ENCODE peak calls at places on chromosome 7, in ten cellular contexts. Y is tibial nerve, B is astrocyte of the hippocampus, V is ovary, F is BE2C, Q is lower lobe of right lung, L is EH, W is Peyer's patch, R is NCI-H345, H is AG04449. S is an unnamed sample.

GRCh38 chr7:82110146-82110823 is 333.3 kb downstream of the CACNA2D1 start:
- DNase-seq in Y (no peak), W (no peak), Q (no peak), V (no peak), B (no peak), F (peak; percentile 18), H (no peak), R (peak; percentile 2), L (no peak), S (no peak)

GRCh38 chr7:20053334-20054104 is 163.7 kb downstream of the MACC1 start:
- DNase-seq in V (no peak), B (no peak), F (no peak), R (no peak), L (no peak), W (no peak), H (no peak), Q (no peak), Y (no peak), S (no peak)

GRCh38 chr7:22586101-22586805 is 86.3 kb upstream of the STEAP1B start:
- DNase-seq in Q (no peak), L (peak; percentile 57), Y (no peak), B (peak; percentile 22), R (no peak), F (no peak), H (no peak), V (no peak), W (no peak), S (no peak)

GRCh38 chr7:104814671-104815400 is 199.2 kb upstream of the KMT2E start:
- DNase-seq in H (no peak), V (no peak), B (no peak), R (no peak), F (no peak), Q (no peak), W (no peak), L (no peak), Y (no peak), S (no peak)

GRCh38 chr7:123282181-123282580 is 82.4 kb upstream of the SLC13A1 start:
- DNase-seq in Q (no peak), Y (no peak), W (no peak), L (no peak), H (no peak), V (no peak), B (peak; percentile 33), R (no peak), F (no peak), S (no peak)

GRCh38 chr7:113770146-113770738 is 148.6 kb downstream of the PPP1R3A start:
- DNase-seq in F (no peak), V (no peak), Y (no peak), W (no peak), R (no peak), Q (no peak), L (no peak), B (no peak), H (no peak), S (no peak)

GRCh38 chr7:115805458-115805857 is 225.1 kb downstream of the TFEC start:
- DNase-seq in Q (no peak), L (no peak), W (no peak), V (no peak), Y (no peak), R (peak; percentile 89), F (no peak), H (no peak), B (no peak), S (no peak)

GRCh38 chr7:94561841-94562514 is 52.4 kb downstream of the CASD1 start:
- DNase-seq in H (no peak), V (no peak), F (no peak), R (no peak), B (peak; percentile 16), W (no peak), Q (no peak), Y (no peak), L (peak; percentile 52), S (no peak)

GRCh38 chr7:11780267-11780666 is 51.7 kb downstream of the THSD7A start:
- DNase-seq in B (no peak), V (no peak), R (no peak), H (no peak), F (peak; percentile 34), W (no peak), L (no peak), Y (no peak), Q (no peak), S (no peak)

GRCh38 chr7:11713352-11713751 is 118.6 kb downstream of the THSD7A start:
- DNase-seq in B (peak; percentile 9), V (no peak), H (no peak), F (no peak), R (no peak), L (no peak), W (no peak), Q (no peak), Y (no peak), S (no peak)

GRCh38 chr7:112307506-112307905 is 101.0 kb downstream of the ZNF277 start:
- DNase-seq in B (no peak), L (no peak), W (no peak), V (no peak), H (no peak), Q (no peak), F (no peak), R (no peak), Y (no peak), S (no peak)

GRCh38 chr7:14834888-14835287 is 67.7 kb downstream of the DGKB start:
- DNase-seq in V (no peak), W (no peak), L (peak; percentile 55), H (no peak), Y (no peak), F (no peak), Q (no peak), R (no peak), B (peak; percentile 11), S (no peak)

GRCh38 chr7:16951483-16952080 is 69.8 kb upstream of the AGR3 start:
- DNase-seq in L (peak; percentile 28), Y (no peak), W (no peak), B (no peak), Q (no peak), R (no peak), V (no peak), H (no peak), F (no peak), S (no peak)

GRCh38 chr7:130207033-130207432 is 627 bp upstream of the SSMEM1 start:
- DNase-seq in L (no peak), B (no peak), R (no peak), Y (no peak), F (no peak), V (no peak), W (no peak), H (no peak), Q (no peak), S (no peak)

GRCh38 chr7:92631067-92631829 is 41.1 kb upstream of the FAM133B start:
- DNase-seq in B (no peak), V (no peak), H (no peak), Y (no peak), F (no peak), L (no peak), Q (no peak), W (no peak), R (no peak), S (no peak)

GRCh38 chr7:332020-332517 is 42.1 kb downstream of the FOXL3 start:
- DNase-seq in F (no peak), L (no peak), B (no peak), Y (no peak), V (no peak), H (no peak), R (no peak), W (no peak), Q (no peak), S (no peak)

GRCh38 chr7:151677581-151678226 is 158.0 kb upstream of the RHEB start:
- DNase-seq in V (no peak), Q (no peak), B (no peak), Y (no peak), H (no peak), F (no peak), L (no peak), W (no peak), R (no peak), S (no peak)

GRCh38 chr7:73999664-74000420 is 28.1 kb upstream of the ELN start:
- DNase-seq in F (no peak), L (peak; percentile 98), V (peak; percentile 36), H (peak; percentile 86), W (no peak), Y (peak; percentile 64), B (peak; percentile 98), Q (no peak), R (no peak), S (peak; percentile 50)

GRCh38 chr7:121180436-121181063 is 148.2 kb upstream of the WNT16 start:
- DNase-seq in V (no peak), W (no peak), H (no peak), F (no peak), Q (no peak), B (no peak), L (no peak), R (no peak), Y (no peak), S (no peak)

GRCh38 chr7:130365511-130366441 is 14.5 kb upstream of the CPA1 start:
- DNase-seq in V (peak; percentile 92), Y (peak; percentile 41), R (peak; percentile 98), L (peak; percentile 87), W (peak; percentile 50), B (peak; percentile 90), H (no peak), F (peak; percentile 84), Q (no peak), S (no peak)

GRCh38 chr7:47952224-47952623 is 4.0 kb upstream of the PKD1L1 start:
- DNase-seq in R (no peak), Q (no peak), Y (no peak), B (no peak), H (no peak), V (no peak), F (no peak), W (no peak), L (no peak), S (no peak)